ENCODE peak calls at places on chromosome 4, in ten cellular contexts. P, R, W, S, L, N, V, I, E and F are unnamed samples.

GRCh38 chr4:34733185-34733916 is 1511.0 kb downstream of the ARAP2 start:
- DNase-seq in P (no peak), R (peak), W (no peak), S (no peak), L (no peak), N (no peak), V (peak), I (no peak), E (no peak), F (no peak)

GRCh38 chr4:63063765-63064164 is 1345.5 kb downstream of the TECRL start:
- DNase-seq in P (no peak), R (no peak), W (no peak), S (no peak), L (no peak), N (no peak), V (no peak), I (no peak), E (no peak), F (no peak)

GRCh38 chr4:58042176-58042575 is 932.0 kb upstream of the IGFBP7 start:
- DNase-seq in P (no peak), R (no peak), W (no peak), S (no peak), L (no peak), N (no peak), V (no peak), I (no peak), E (no peak), F (no peak)

GRCh38 chr4:11566440-11567022 is 137.8 kb upstream of the HS3ST1 start:
- DNase-seq in P (peak), R (no peak), W (no peak), S (no peak), L (no peak), N (no peak), V (no peak), I (no peak), E (no peak), F (no peak)

GRCh38 chr4:116323606-116324005 is 761.8 kb downstream of the TRAM1L1 start:
- DNase-seq in P (no peak), R (no peak), W (no peak), S (no peak), L (no peak), N (no peak), V (no peak), I (no peak), E (no peak), F (no peak)

GRCh38 chr4:184359905-184360304 is 114.4 kb downstream of the IRF2 start:
- DNase-seq in P (no peak), R (no peak), W (no peak), S (no peak), L (no peak), N (no peak), V (no peak), I (no peak), E (no peak), F (no peak)

GRCh38 chr4:91973479-91974153 is 330.1 kb upstream of the GRID2 start:
- DNase-seq in P (no peak), R (no peak), W (no peak), S (no peak), L (no peak), N (no peak), V (no peak), I (no peak), E (no peak), F (no peak)

GRCh38 chr4:27931584-27931983 is 1070.9 kb downstream of the STIM2 start:
- DNase-seq in P (no peak), R (no peak), W (no peak), S (no peak), L (no peak), N (no peak), V (no peak), I (no peak), E (no peak), F (no peak)

GRCh38 chr4:55673424-55673823 is 37.3 kb upstream of the NMU start:
- DNase-seq in P (no peak), R (no peak), W (no peak), S (no peak), L (no peak), N (no peak), V (no peak), I (no peak), E (no peak), F (no peak)

GRCh38 chr4:152278505-152279301 is 257.2 kb downstream of the FBXW7 start:
- DNase-seq in P (no peak), R (no peak), W (no peak), S (no peak), L (no peak), N (no peak), V (no peak), I (peak), E (peak), F (peak)

GRCh38 chr4:158649111-158649680 is 22.5 kb downstream of the C4orf46 start:
- DNase-seq in P (no peak), R (no peak), W (no peak), S (no peak), L (no peak), N (no peak), V (no peak), I (no peak), E (no peak), F (no peak)

GRCh38 chr4:151169900-151170299 is 70.5 kb downstream of the RPS3A start:
- DNase-seq in P (peak), R (no peak), W (no peak), S (no peak), L (no peak), N (no peak), V (no peak), I (no peak), E (no peak), F (no peak)

GRCh38 chr4:133320576-133321170 is 171.6 kb downstream of the PCDH10 start:
- DNase-seq in P (peak), R (peak), W (no peak), S (no peak), L (no peak), N (peak), V (no peak), I (no peak), E (no peak), F (no peak)

GRCh38 chr4:25111648-25112196 is 48.5 kb downstream of the SEPSECS start:
- DNase-seq in P (no peak), R (no peak), W (no peak), S (no peak), L (no peak), N (no peak), V (no peak), I (no peak), E (no peak), F (no peak)

GRCh38 chr4:22338806-22339205 is 177.1 kb downstream of the ADGRA3 start:
- DNase-seq in P (no peak), R (no peak), W (no peak), S (no peak), L (no peak), N (no peak), V (no peak), I (peak), E (no peak), F (no peak)

GRCh38 chr4:87032884-87033533 is 98.2 kb downstream of the AFF1 start:
- DNase-seq in P (peak), R (peak), W (no peak), S (no peak), L (no peak), N (no peak), V (no peak), I (no peak), E (no peak), F (no peak)

GRCh38 chr4:69668680-69669079 is 15.6 kb upstream of the UGT2A1 start:
- DNase-seq in P (no peak), R (no peak), W (no peak), S (no peak), L (no peak), N (no peak), V (no peak), I (no peak), E (no peak), F (no peak)

GRCh38 chr4:78596111-78596742 is 44.7 kb downstream of the ANXA3 start:
- DNase-seq in P (no peak), R (no peak), W (no peak), S (no peak), L (no peak), N (no peak), V (no peak), I (peak), E (no peak), F (no peak)

GRCh38 chr4:2413821-2414610 is 4.4 kb downstream of the ZFYVE28 start:
- DNase-seq in P (no peak), R (no peak), W (no peak), S (no peak), L (no peak), N (no peak), V (no peak), I (peak), E (no peak), F (peak)

DNA sequence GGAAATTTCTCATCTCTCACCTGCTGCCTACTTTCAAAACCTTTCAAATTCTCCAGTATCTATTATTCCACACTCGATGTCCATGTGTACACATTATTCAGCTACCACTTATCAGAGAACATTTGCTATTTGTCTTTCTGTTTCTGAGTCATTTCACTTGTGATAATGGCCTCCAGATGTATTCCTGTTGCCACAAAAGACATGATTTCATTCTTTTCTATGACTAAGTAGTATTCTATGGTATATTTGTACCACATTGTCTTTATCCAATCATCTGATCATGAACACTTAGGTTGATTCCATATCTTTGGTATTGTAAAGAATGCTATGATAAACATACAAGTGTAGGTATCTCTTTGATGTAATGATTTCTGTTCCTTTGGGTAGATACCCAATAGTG is 310.1 kb upstream of the SPOCK3 start:
- DNase-seq in P (no peak), R (no peak), W (no peak), S (no peak), L (no peak), N (no peak), V (no peak), I (no peak), E (no peak), F (no peak)
- H3K27ac ChIP-seq in P (no peak), R (no peak), W (no peak), S (no peak), L (no peak), N (no peak), V (no peak), I (no peak), E (no peak), F (no peak)

GRCh38 chr4:73418677-73419076 is 14.6 kb downstream of the ALB start:
- DNase-seq in P (no peak), R (no peak), W (no peak), S (no peak), L (no peak), N (no peak), V (no peak), I (no peak), E (no peak), F (no peak)

GRCh38 chr4:73415807-73416238 is 11.7 kb downstream of the ALB start:
- DNase-seq in P (no peak), R (peak), W (no peak), S (no peak), L (no peak), N (no peak), V (no peak), I (no peak), E (no peak), F (no peak)

GRCh38 chr4:73416423-73417087 is 12.5 kb downstream of the ALB start:
- DNase-seq in P (no peak), R (no peak), W (no peak), S (no peak), L (no peak), N (no peak), V (no peak), I (no peak), E (no peak), F (no peak)

GRCh38 chr4:73417973-73418372 is 13.9 kb downstream of the ALB start:
- DNase-seq in P (peak), R (no peak), W (no peak), S (no peak), L (no peak), N (no peak), V (no peak), I (no peak), E (no peak), F (no peak)

GRCh38 chr4:73417342-73417741 is 13.3 kb downstream of the ALB start:
- DNase-seq in P (no peak), R (no peak), W (no peak), S (no peak), L (no peak), N (no peak), V (no peak), I (no peak), E (no peak), F (no peak)
- TF ChIP-seq POLR2A in P (no peak), R (peak), W (no peak), S (no peak), L (no peak), N (no peak), V (no peak), I (no peak), E (no peak), F (no peak)

DNA sequence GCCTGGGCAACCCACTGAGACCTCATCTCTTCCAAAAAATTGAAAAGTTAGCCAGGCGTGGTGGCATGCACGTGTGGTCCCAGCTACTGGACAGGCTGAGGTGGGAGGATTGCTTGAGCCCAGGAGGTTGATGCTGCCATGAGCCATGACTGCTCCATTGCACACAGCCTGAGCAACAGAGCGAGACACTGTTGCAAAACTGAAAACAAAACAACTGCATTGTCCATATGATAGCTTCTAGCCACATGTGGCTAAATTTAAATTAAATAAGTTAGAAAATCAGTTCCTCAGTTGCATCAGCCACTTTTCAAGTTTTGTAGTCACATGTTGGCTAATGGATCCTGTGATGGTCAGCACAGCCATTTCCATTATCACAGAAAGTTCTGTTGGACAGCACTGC is 67.9 kb downstream of the GAB1 start:
- DNase-seq in P (no peak), R (no peak), W (no peak), S (no peak), L (no peak), N (no peak), V (no peak), I (no peak), E (no peak), F (no peak)
- H3K27ac ChIP-seq in P (no peak), R (no peak), W (no peak), S (peak), L (no peak), N (no peak), V (no peak), I (peak), E (peak), F (no peak)

GRCh38 chr4:16083217-16084191 is at the start of gene PROM1:
- DNase-seq in P (no peak), R (peak), W (no peak), S (no peak), L (no peak), N (no peak), V (no peak), I (peak), E (no peak), F (no peak)
- TF ChIP-seq POLR2A in P (no peak), R (no peak), W (no peak), S (no peak), L (no peak), N (no peak), V (no peak), I (no peak), E (no peak), F (no peak)

GRCh38 chr4:8427262-8427661 is 13.3 kb downstream of the ACOX3 start:
- DNase-seq in P (no peak), R (no peak), W (no peak), S (no peak), L (no peak), N (no peak), V (no peak), I (no peak), E (no peak), F (no peak)
- H3K27ac ChIP-seq in P (no peak), R (peak), W (no peak), S (no peak), L (peak), N (no peak), V (no peak), I (peak), E (no peak), F (no peak)

DNA sequence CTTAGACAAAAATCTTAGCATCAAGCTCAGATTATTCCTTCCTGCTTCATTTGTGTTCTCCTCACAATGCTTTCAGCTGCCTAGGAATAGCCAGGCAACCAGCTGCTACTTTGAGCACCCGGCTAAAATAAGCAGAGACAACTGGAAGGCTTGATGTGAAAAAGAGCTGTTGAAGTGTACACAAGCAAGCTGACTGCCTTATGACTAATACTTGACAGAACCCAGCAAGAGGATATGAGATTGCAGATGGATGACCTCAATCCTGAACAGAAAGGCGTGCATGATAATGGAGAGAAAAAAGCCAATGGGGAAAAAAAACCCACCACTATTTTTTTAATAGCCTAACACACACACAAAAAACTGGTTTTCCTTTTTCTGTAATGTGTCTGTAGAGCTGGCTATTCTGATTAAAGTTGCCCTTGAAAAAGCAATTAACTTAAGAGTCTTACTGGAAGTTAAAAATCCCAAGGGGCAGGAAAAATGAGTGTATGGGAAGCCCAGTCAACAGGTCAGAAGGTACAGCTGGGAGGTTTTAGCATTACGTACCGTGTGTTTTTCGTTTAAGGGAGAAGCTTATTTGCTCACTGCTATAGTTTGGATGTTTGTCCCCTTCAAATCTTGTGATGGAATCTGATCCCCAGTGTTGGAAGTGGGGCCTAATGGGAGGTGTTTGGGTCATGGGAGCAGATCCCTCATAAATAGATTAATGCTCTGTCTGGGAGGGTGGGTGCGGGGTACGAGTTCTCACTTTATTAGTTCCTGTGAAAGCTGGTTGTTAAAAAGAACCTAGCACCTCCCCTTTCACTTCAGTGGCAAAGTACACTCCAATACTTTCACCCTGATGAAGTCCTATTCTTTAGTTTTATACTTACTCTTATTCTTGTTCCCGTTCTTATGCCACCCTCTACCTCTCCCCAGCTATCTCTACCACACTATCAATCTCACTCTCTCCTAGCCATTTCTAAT is 37.1 kb upstream of the HERC6 start:
- DNase-seq in P (peak), R (peak), W (peak), S (no peak), L (no peak), N (peak), V (no peak), I (no peak), E (peak), F (no peak)
- TF ChIP-seq POLR2A in P (no peak), R (no peak), W (no peak), S (no peak), L (no peak), N (no peak), V (no peak), I (no peak), E (no peak), F (no peak)

GRCh38 chr4:119628281-119629141 is at the start of gene PDE5A:
- DNase-seq in P (peak), R (peak), W (peak), S (peak), L (peak), N (peak), V (peak), I (peak), E (peak), F (peak)

GRCh38 chr4:119629142-119629471 is 503 bp upstream of the PDE5A start:
- DNase-seq in P (no peak), R (no peak), W (no peak), S (no peak), L (no peak), N (no peak), V (no peak), I (no peak), E (no peak), F (no peak)

GRCh38 chr4:119627267-119628190 is 1.1 kb downstream of the PDE5A start:
- DNase-seq in P (peak), R (no peak), W (peak), S (peak), L (no peak), N (peak), V (peak), I (peak), E (peak), F (peak)

GRCh38 chr4:119626420-119626819 is 2.2 kb downstream of the PDE5A start:
- DNase-seq in P (no peak), R (no peak), W (no peak), S (peak), L (no peak), N (no peak), V (no peak), I (no peak), E (no peak), F (no peak)

DNA sequence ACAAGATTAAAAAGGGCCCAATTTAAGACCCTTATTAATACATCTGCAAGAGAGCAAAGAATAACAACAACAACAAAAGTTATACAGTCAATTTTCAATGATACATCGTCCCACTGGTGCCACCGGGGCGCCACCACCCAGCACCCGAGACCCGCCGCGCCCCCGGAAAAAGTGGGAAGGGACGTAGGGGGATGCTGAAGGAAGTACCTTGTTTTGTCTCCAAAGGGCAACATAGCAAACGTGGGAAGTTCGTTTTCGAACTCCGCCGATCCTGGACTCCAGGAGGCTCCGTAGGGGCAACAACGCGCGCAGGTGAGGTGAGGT is 1.7 kb downstream of the PDE5A start:
- DNase-seq in P (no peak), R (no peak), W (no peak), S (no peak), L (no peak), N (no peak), V (no peak), I (no peak), E (no peak), F (no peak)
- H3K27ac ChIP-seq in P (peak), R (no peak), W (peak), S (peak), L (peak), N (peak), V (no peak), I (peak), E (peak), F (peak)

DNA sequence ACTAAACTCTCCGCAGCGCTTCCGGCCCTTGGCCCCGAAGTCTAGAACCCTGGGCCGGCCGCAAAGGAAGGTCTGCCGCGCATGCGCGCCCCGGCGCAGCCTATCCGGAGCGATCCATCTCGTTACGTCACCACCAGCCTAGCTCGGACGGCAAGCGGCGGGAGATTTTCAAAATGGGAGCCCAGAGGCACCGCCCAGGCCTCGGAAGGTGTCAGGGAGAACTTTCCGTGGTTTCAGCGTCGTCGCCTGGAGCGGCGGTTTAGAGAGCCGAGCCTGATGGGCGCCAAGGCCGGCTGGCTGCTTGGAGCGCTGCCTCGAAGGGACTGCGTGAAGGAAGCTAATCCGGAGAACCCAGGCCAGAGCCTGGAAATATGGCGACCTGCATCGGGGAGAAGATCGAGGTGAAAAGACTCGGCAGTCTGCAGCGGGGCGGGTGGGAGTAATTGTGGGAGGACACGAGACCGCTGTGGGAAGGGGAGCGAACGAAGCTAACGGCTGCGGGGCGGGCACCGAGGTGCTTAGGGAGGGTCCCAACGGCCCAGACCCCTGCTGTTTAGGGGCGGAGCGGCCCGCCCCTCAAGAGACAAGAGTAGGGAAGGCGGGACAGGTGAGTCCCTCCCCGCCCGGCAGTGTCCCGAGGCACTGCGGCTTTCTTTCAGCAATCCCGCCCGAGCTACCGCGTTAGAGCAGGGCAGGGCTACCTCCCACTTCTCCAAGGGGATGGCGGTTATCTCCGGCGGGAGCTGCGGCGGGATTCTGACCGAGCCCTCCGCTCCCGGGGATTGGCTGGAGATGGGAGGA is at the start of gene PLK4:
- DNase-seq in P (peak), R (peak), W (peak), S (peak), L (peak), N (peak), V (peak), I (peak), E (peak), F (peak)
- TF ChIP-seq POLR2A in P (peak), R (peak), W (peak), S (no peak), L (peak), N (no peak), V (no peak), I (no peak), E (no peak), F (peak)

GRCh38 chr4:16912896-16913295 is 14.5 kb upstream of the LDB2 start:
- DNase-seq in P (no peak), R (no peak), W (no peak), S (no peak), L (no peak), N (no peak), V (no peak), I (no peak), E (no peak), F (no peak)
- H3K27ac ChIP-seq in P (no peak), R (no peak), W (no peak), S (no peak), L (no peak), N (no peak), V (no peak), I (no peak), E (no peak), F (no peak)